ENCODE peak calls at places on chromosomes 3 and 15, in five cellular contexts. H is CD4-positive, alpha-beta T cell; B is AG04450; N is activated CD8-positive, alpha-beta T cell treated with anti-CD3 and anti-CD28 coated beads for 36 hours; O is endodermal cell. F is an unnamed sample.

GRCh38 chr3:127070776-127071175 is 87.9 kb downstream of the PLXNA1 start:
- DNase-seq in H (no peak), O (no peak), N (no peak), B (no peak), F (no peak)

GRCh38 chr15:90481023-90481422 is 48.7 kb upstream of the CRTC3 start:
- DNase-seq in O (no peak), N (peak), H (no peak), B (no peak), F (no peak)

GRCh38 chr3:186220365-186220764 is 111.5 kb upstream of the ETV5 start:
- DNase-seq in H (no peak), O (no peak), B (no peak), N (peak), F (no peak)

GRCh38 chr15:96327155-96327741 is 3.3 kb upstream of the NR2F2 start:
- DNase-seq in B (peak), N (no peak), O (peak), H (no peak), F (no peak)

GRCh38 chr3:41662288-41662687 is 299.6 kb downstream of the ULK4 start:
- DNase-seq in H (no peak), O (no peak), B (no peak), N (no peak), F (no peak)

GRCh38 chr15:60840306-60840702 is 361.4 kb upstream of the ICE2 start:
- DNase-seq in B (no peak), N (no peak), O (peak), H (no peak), F (no peak)

GRCh38 chr3:102580760-102581159 is 145.9 kb downstream of the ZPLD1 start:
- DNase-seq in H (no peak), O (no peak), B (no peak), N (no peak), F (no peak)

GRCh38 chr15:89016549-89017041 is 71.7 kb upstream of the ABHD2 start:
- DNase-seq in B (no peak), N (no peak), H (no peak), O (no peak), F (no peak)

GRCh38 chr3:11099306-11099705 is 55.0 kb upstream of the HRH1 start:
- DNase-seq in O (no peak), N (no peak), B (no peak), H (no peak), F (no peak)

GRCh38 chr3:186825294-186825821 is 17.2 kb upstream of the ADIPOQ start:
- DNase-seq in N (peak), O (peak), B (peak), H (no peak), F (no peak)

GRCh38 chr3:114899186-114899931 is 247.7 kb downstream of the ZBTB20 start:
- DNase-seq in O (no peak), N (no peak), H (no peak), B (no peak), F (no peak)

GRCh38 chr15:57322602-57323250 is 53.6 kb upstream of the CGNL1 start:
- DNase-seq in O (peak), H (no peak), B (no peak), N (no peak), F (no peak)

GRCh38 chr15:70447927-70448698 is 315.2 kb downstream of the UACA start:
- DNase-seq in O (no peak), H (peak), B (no peak), N (peak), F (no peak)

GRCh38 chr3:23650371-23651140 is 155.2 kb upstream of the UBE2E1 start:
- DNase-seq in N (no peak), H (no peak), O (no peak), B (peak), F (no peak)

GRCh38 chr3:196991581-196992460 is 23.2 kb upstream of the PIGZ start:
- DNase-seq in O (peak), N (no peak), H (no peak), B (no peak), F (no peak)

GRCh38 chr3:195580733-195581443 is 2.9 kb downstream of the APOD start:
- DNase-seq in H (no peak), O (no peak), B (peak), N (no peak), F (no peak)

GRCh38 chr15:47337106-47337505 is 380.2 kb upstream of the SEMA6D start:
- DNase-seq in N (no peak), B (no peak), O (no peak), H (no peak), F (no peak)
- TF ChIP-seq CTCF in N (no peak), B (no peak), O (no peak), H (no peak), F (no peak)

GRCh38 chr3:14406336-14406735 is 3.9 kb downstream of the SLC6A6 start:
- DNase-seq in B (no peak), N (no peak), H (no peak), O (no peak), F (no peak)

GRCh38 chr3:14405120-14405885 is 2.9 kb downstream of the SLC6A6 start:
- DNase-seq in H (no peak), N (no peak), O (no peak), B (no peak), F (no peak)

GRCh38 chr3:14405886-14406238 is 3.5 kb downstream of the SLC6A6 start:
- DNase-seq in N (no peak), B (no peak), H (no peak), O (no peak), F (no peak)

GRCh38 chr3:14407203-14407602 is 4.8 kb downstream of the SLC6A6 start:
- DNase-seq in N (no peak), B (no peak), O (no peak), H (no peak), F (no peak)

GRCh38 chr3:14406762-14407161 is 4.4 kb downstream of the SLC6A6 start:
- DNase-seq in H (no peak), N (no peak), B (no peak), O (no peak), F (no peak)
- TF ChIP-seq CTCF in H (no peak), N (no peak), B (no peak), O (no peak), F (no peak)

GRCh38 chr3:12138044-12138443 is 20.7 kb downstream of the TIMP4 start:
- DNase-seq in H (no peak), O (peak), N (peak), B (no peak), F (peak)
- TF ChIP-seq CTCF in H (no peak), O (peak), N (no peak), B (peak), F (peak)

GRCh38 chr3:14413381-14414071 is 11.1 kb downstream of the SLC6A6 start:
- DNase-seq in B (no peak), O (peak), H (no peak), N (no peak), F (no peak)

GRCh38 chr3:14410501-14411165 is 8.2 kb downstream of the SLC6A6 start:
- DNase-seq in B (peak), O (no peak), H (no peak), N (peak), F (no peak)

GRCh38 chr3:14412831-14413380 is 10.5 kb downstream of the SLC6A6 start:
- DNase-seq in N (no peak), H (no peak), O (peak), B (no peak), F (no peak)

GRCh38 chr3:14411166-14411526 is 8.7 kb downstream of the SLC6A6 start:
- DNase-seq in N (no peak), O (no peak), B (no peak), H (no peak), F (no peak)

DNA sequence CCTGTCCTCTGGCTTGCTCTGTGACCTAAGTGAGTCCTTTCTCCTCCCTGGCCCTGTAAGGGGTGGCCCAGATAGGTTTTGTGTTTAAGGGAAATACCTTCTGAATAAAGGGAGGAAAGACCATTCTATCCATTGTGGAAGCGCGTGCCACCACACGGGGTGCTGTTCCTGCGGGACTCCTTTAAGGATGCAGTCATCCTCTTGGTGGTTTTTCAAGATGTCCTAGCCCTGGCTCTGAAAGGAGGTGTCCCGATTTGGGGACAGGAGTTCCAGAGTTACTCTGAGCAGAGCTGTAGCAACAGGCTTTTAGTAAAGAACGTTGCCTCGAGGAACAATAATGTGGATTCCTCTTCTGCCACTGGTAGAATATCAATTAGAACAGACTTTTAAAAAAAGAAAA is 9.6 kb downstream of the SLC6A6 start:
- DNase-seq in O (peak), N (no peak), B (no peak), H (no peak), F (no peak)
- TF ChIP-seq CTCF in O (peak), N (no peak), B (peak), H (no peak), F (no peak)

DNA sequence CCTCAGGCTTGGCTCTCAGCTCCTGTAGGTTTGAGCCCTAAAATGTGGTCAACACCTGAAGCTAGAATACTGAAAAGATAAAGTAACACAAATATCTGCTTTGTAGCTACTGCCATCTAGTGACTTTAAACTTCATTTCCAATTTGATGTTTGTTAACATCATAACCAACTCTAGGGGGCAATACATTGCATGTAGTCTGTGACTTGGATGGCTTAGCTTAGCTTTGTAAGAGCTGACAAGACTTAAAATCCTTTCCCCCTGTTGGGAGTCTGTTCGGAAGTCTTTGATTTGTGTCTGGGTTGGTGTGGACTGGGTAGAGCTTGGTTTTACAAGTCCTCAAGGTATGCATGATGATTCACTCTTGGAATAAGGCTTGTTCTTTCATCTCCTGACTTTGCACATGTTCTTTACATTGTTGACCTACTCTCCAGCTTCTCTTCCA is 51.7 kb downstream of the SCN11A start:
- DNase-seq in O (no peak), N (no peak), B (peak), H (no peak), F (peak)
- TF ChIP-seq CTCF in O (peak), N (peak), B (peak), H (peak), F (peak)

F was measured in GM10248.